ENCODE peak calls at places on chromosomes 1 and 21, in five cellular contexts. A is CD4-positive, CD25-positive, alpha-beta regulatory T cell; E is right atrium auricular region; X is WERI-Rb-1; V is adrenal gland. Z is an unnamed sample.

GRCh38 chr1:242467556-242468145 is 56.8 kb downstream of the PLD5 start:
- DNase-seq in X (peak; percentile 75), E (peak; percentile 62), V (peak; percentile 80), A (no peak), Z (peak; percentile 2)

GRCh38 chr1:167435484-167435883 is 82.8 kb downstream of the CD247 start:
- DNase-seq in E (no peak), A (no peak), V (no peak), X (no peak), Z (no peak)

GRCh38 chr21:33208534-33208933 is 21.2 kb upstream of the IFNAR2 start:
- DNase-seq in X (no peak), E (no peak), A (no peak), V (no peak), Z (no peak)

GRCh38 chr1:29465755-29466154 is 229.4 kb downstream of the PTPRU start:
- DNase-seq in E (no peak), X (no peak), V (no peak), A (no peak), Z (no peak)

GRCh38 chr1:21313146-21313885 is 23.1 kb upstream of the ECE1 start:
- DNase-seq in E (no peak), X (no peak), A (no peak), V (no peak), Z (no peak)

GRCh38 chr1:6491480-6491962 is at the start of gene PLEKHG5:
- DNase-seq in X (no peak), V (no peak), A (no peak), E (no peak), Z (no peak)

GRCh38 chr21:24148461-24148860 is 1458.8 kb downstream of the MRPL39 start:
- DNase-seq in X (peak; percentile 78), E (no peak), V (no peak), A (no peak), Z (no peak)

GRCh38 chr1:202689493-202690342 is 20.5 kb downstream of the SYT2 start:
- DNase-seq in E (no peak), X (no peak), V (no peak), A (no peak), Z (no peak)

GRCh38 chr1:222521299-222522104 is 26.4 kb downstream of the HHIPL2 start:
- DNase-seq in A (no peak), E (no peak), V (no peak), X (no peak), Z (no peak)

GRCh38 chr1:12040457-12041051 is 21.3 kb downstream of the MIIP start:
- DNase-seq in A (no peak), X (no peak), E (no peak), V (no peak), Z (no peak)

GRCh38 chr1:225950905-225951351 is 9.9 kb upstream of the LEFTY2 start:
- DNase-seq in V (no peak), X (no peak), E (no peak), A (no peak), Z (no peak)

GRCh38 chr1:162538815-162539431 is 22.6 kb upstream of the UAP1 start:
- DNase-seq in V (no peak), A (no peak), X (no peak), E (no peak), Z (no peak)

GRCh38 chr1:56525463-56526155 is 53.8 kb downstream of the PLPP3 start:
- DNase-seq in V (peak; percentile 70), X (no peak), A (no peak), E (no peak), Z (no peak)

GRCh38 chr21:34367320-34367935 is 3.6 kb downstream of the KCNE2 start:
- DNase-seq in E (no peak), X (peak; percentile 69), V (peak; percentile 75), A (peak; percentile 25), Z (peak; percentile 40)

GRCh38 chr1:158037876-158038359 is 44.5 kb downstream of the KIRREL1 start:
- DNase-seq in A (no peak), E (no peak), X (no peak), V (peak; percentile 76), Z (no peak)

GRCh38 chr1:6587261-6588005 is 7.6 kb downstream of the ZBTB48 start:
- DNase-seq in X (no peak), V (peak; percentile 79), E (no peak), A (no peak), Z (no peak)

GRCh38 chr1:72586023-72586685 is 303.8 kb upstream of the NEGR1 start:
- DNase-seq in E (no peak), X (no peak), V (no peak), A (no peak), Z (no peak)

GRCh38 chr1:93186667-93187066 is 6.1 kb downstream of the CCDC18 start:
- DNase-seq in X (no peak), A (no peak), E (no peak), V (no peak), Z (no peak)

GRCh38 chr1:160813215-160813614 is 17.2 kb downstream of the LY9 start:
- DNase-seq in X (no peak), A (peak; percentile 60), E (no peak), V (no peak), Z (no peak)

GRCh38 chr1:111747282-111747734 is 8.1 kb upstream of the INKA2 start:
- DNase-seq in V (peak; percentile 76), E (peak; percentile 68), X (peak; percentile 61), A (peak; percentile 58), Z (peak; percentile 29)

GRCh38 chr1:226627924-226628623 is 79.5 kb downstream of the STUM start:
- DNase-seq in V (no peak), A (no peak), X (no peak), E (no peak), Z (no peak)

GRCh38 chr21:46033410-46034404 is 52.1 kb downstream of the COL6A1 start:
- DNase-seq in E (no peak), V (peak; percentile 46), X (no peak), A (no peak), Z (no peak)

GRCh38 chr1:110003747-110004428 is 19.3 kb downstream of the AHCYL1 start:
- DNase-seq in X (peak; percentile 77), V (peak; percentile 81), E (peak; percentile 87), A (no peak), Z (no peak)

GRCh38 chr1:222909586-222909985 is 94.7 kb downstream of the DISP1 start:
- DNase-seq in V (peak; percentile 67), A (no peak), X (no peak), E (no peak), Z (no peak)

GRCh38 chr1:80054129-80054528 is 1047.6 kb upstream of the ADGRL4 start:
- DNase-seq in A (no peak), X (no peak), V (no peak), E (no peak), Z (no peak)

GRCh38 chr1:211895126-211895759 is 64.7 kb upstream of the LPGAT1 start:
- DNase-seq in A (no peak), E (no peak), V (no peak), X (no peak), Z (no peak)

GRCh38 chr1:234242091-234242490 is 131.2 kb upstream of the COA6 start:
- DNase-seq in V (no peak), A (no peak), E (peak; percentile 23), X (no peak), Z (no peak)

GRCh38 chr1:209048961-209049669 is 534.4 kb upstream of the CAMK1G start:
- DNase-seq in V (no peak), X (no peak), A (no peak), E (no peak), Z (no peak)

GRCh38 chr1:10726355-10726754 is 70.1 kb downstream of the CASZ1 start:
- DNase-seq in A (no peak), X (no peak), E (no peak), V (no peak), Z (no peak)

GRCh38 chr1:213082778-213083445 is 31.9 kb downstream of the RPS6KC1 start:
- DNase-seq in V (no peak), X (no peak), A (no peak), E (no peak), Z (no peak)

GRCh38 chr1:153659175-153659534 is 652 bp downstream of the SNAPIN start:
- DNase-seq in X (no peak), A (no peak), E (no peak), V (no peak), Z (no peak)
- H3K27me3 ChIP-seq in X (no peaks in the 10 kb centered on the region), A (no peaks in the 10 kb centered on the region), E (no peaks in the 10 kb centered on the region), V (no peaks in the 10 kb centered on the region), Z (no peaks in the 10 kb centered on the region)

DNA sequence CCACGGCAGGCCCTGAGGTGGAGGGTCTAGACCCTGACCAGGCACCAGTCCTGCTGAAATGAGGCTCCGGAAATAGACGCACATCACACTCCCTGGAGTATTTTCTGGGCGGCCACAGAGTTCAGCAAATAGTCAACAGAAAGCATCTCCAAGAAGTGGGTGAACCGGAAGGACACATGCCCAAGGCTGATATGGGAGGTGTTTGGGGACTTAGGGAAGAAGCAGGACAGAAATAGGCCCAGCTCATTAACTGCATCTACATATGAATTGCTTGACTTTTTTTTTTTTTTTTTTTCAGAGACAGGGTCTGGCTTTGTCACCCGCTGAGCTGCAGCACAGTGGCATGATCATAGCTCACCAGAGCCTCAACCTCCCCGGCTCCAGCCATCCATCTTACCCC is 36.5 kb upstream of the GPR157 start:
- DNase-seq in E (no peak), A (no peak), X (no peak), V (no peak), Z (no peak)
- H3K27ac ChIP-seq in E (peak overlapping the region; percentile 76), A (no peak overlapping the region), X (no peak overlapping the region), V (peak overlapping the region; percentile 91), Z (no peak overlapping the region)

DNA sequence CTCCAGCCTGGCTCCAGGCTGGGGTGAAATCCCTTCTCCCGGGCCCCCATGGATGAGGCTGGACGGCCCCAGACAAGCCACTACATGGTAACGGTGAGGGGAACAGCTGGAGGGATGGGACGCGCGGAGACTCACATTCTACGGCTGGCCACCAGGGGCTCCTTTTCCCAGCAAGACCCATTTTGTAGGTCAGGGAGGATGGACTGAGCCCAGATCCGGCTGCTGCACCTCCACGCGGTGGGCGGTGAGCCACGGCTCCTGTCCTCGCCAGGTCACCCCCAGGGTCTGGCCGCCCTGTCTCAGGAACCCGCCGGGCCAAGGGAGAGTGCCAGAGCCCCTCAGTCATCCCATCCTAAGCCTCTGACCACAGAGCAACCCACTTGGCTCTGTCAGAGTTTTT is 75.0 kb upstream of the ACTRT2 start:
- DNase-seq in E (no peak), V (no peak), X (no peak), A (no peak), Z (no peak)
- H3K9me3 ChIP-seq in E (no peaks in the 10 kb centered on the region), V (no peaks in the 10 kb centered on the region), X (no peaks in the 10 kb centered on the region), A (no peaks in the 10 kb centered on the region), Z (no peaks in the 10 kb centered on the region)

GRCh38 chr1:166283600-166283999 is 116.8 kb upstream of the FAM78B start:
- DNase-seq in E (no peak), X (no peak), A (no peak), V (no peak), Z (no peak)
- H3K27me3 ChIP-seq in E (no peaks in the 10 kb centered on the region), X (peaks cover 16% of the 10 kb centered on the region), A (peaks cover under 1% of the 10 kb centered on the region), V (no peaks in the 10 kb centered on the region), Z (no peaks in the 10 kb centered on the region)

GRCh38 chr1:200030791-200031190 is 3.3 kb downstream of the NR5A2 start:
- DNase-seq in V (no peak), A (no peak), E (no peak), X (no peak), Z (no peak)

GRCh38 chr1:200028586-200029034 is 1.1 kb downstream of the NR5A2 start:
- DNase-seq in A (no peak), V (no peak), X (peak; percentile 42), E (no peak), Z (no peak)

GRCh38 chr1:200027264-200027823 is at the start of gene NR5A2:
- DNase-seq in V (no peak), A (no peak), E (no peak), X (no peak), Z (no peak)

GRCh38 chr1:200029624-200030074 is 2.1 kb downstream of the NR5A2 start:
- DNase-seq in V (no peak), A (no peak), E (no peak), X (peak; percentile 44), Z (no peak)

GRCh38 chr1:200029035-200029623 is 1.6 kb downstream of the NR5A2 start:
- DNase-seq in E (no peak), V (no peak), X (peak; percentile 76), A (no peak), Z (no peak)
- H3K27ac ChIP-seq in E (no peak overlapping the region), V (no peak overlapping the region), X (no peak overlapping the region), A (no peak overlapping the region), Z (no peak overlapping the region)

Z was measured in naive thymus-derived CD4-positive, alpha-beta T cell.